ENCODE peak calls at places on chromosomes 11 and 22, in four cellular contexts. R, H, G and D are unnamed samples. For H3K9me3, the result is how much of the 10 kb centered on the place peaks cover.

GRCh38 chr11:64803163-64803845 is at the start of gene MAP4K2:
- DNase-seq in G (peak), H (peak), R (peak), D (peak)

GRCh38 chr11:7251836-7252682 is at the start of gene SYT9:
- DNase-seq in G (peak), H (peak), R (peak), D (peak)

GRCh38 chr11:110513521-110514450 is 84.0 kb downstream of the FDX1 start:
- DNase-seq in G (no peak), H (no peak), R (no peak), D (no peak)

GRCh38 chr11:134626032-134626431 is 214.0 kb upstream of the B3GAT1 start:
- DNase-seq in H (no peak), R (no peak), G (no peak), D (no peak)

GRCh38 chr11:43644626-43645299 is 35.8 kb upstream of the HSD17B12 start:
- DNase-seq in H (no peak), G (no peak), R (peak), D (no peak)

GRCh38 chr22:37021710-37022482 is 2.4 kb downstream of the MPST start:
- DNase-seq in H (no peak), G (peak), R (peak), D (no peak)

GRCh38 chr11:56234155-56234554 is at the start of gene OR5T2:
- DNase-seq in R (no peak), G (no peak), H (no peak), D (no peak)

GRCh38 chr11:89381094-89381493 is 110.1 kb downstream of the NOX4 start:
- DNase-seq in H (no peak), R (no peak), G (no peak), D (peak)

GRCh38 chr11:1218256-1218787 is 4.5 kb upstream of the MUC5B start:
- DNase-seq in R (no peak), G (peak), H (peak), D (peak)

GRCh38 chr22:19085233-19086043 is 36.8 kb downstream of the DGCR2 start:
- DNase-seq in G (no peak), H (peak), R (peak), D (no peak)

GRCh38 chr22:25410849-25411248 is 153.6 kb upstream of the GRK3 start:
- DNase-seq in R (no peak), G (no peak), H (no peak), D (no peak)

GRCh38 chr11:84817998-84818397 is 809.1 kb downstream of the DLG2 start:
- DNase-seq in R (no peak), G (no peak), H (no peak), D (no peak)

GRCh38 chr22:33770723-33771122 is 149.6 kb downstream of the LARGE1 start:
- DNase-seq in R (no peak), H (no peak), G (no peak), D (no peak)
- H3K9me3 ChIP-seq in R (under half), H (under half), G (under half), D (under half)

DNA sequence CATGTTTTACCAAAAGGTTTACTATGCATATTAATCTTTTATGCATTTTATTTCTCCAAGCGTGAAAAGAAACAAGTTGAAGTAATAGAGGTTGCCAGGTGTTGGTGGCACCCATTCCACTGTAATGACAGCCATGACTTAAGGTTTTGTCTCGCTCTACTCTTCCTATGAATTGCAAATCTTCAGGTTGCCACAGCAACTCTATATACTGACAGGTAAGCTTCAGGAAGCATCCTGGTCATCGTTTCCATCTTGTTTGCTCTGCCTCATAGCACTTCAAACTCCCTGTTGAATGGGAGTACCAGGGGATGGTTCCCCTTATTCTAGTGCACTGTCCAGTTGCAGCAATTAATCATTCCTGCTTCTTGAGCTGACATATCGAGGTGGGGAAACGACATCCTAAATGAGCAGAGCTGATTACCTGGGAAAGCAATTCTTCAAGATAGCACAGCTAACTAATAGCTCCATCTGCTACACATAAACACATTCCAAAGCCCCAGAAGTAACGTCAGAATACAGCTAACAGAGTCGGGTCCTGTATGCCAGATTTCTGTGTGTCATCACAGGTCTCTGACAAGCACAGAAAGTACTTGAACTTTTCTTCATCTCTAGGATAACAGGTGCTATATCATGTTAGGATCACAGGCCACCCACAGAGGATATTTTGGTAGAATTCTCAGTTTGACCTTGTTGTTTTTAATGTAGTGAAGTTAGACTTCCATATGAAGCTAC is 80.3 kb downstream of the CADM1 start:
- DNase-seq in G (no peak), R (no peak), H (no peak), D (no peak)
- TF ChIP-seq EP300 in G (no peak), R (no peak), H (no peak), D (no peak)

DNA sequence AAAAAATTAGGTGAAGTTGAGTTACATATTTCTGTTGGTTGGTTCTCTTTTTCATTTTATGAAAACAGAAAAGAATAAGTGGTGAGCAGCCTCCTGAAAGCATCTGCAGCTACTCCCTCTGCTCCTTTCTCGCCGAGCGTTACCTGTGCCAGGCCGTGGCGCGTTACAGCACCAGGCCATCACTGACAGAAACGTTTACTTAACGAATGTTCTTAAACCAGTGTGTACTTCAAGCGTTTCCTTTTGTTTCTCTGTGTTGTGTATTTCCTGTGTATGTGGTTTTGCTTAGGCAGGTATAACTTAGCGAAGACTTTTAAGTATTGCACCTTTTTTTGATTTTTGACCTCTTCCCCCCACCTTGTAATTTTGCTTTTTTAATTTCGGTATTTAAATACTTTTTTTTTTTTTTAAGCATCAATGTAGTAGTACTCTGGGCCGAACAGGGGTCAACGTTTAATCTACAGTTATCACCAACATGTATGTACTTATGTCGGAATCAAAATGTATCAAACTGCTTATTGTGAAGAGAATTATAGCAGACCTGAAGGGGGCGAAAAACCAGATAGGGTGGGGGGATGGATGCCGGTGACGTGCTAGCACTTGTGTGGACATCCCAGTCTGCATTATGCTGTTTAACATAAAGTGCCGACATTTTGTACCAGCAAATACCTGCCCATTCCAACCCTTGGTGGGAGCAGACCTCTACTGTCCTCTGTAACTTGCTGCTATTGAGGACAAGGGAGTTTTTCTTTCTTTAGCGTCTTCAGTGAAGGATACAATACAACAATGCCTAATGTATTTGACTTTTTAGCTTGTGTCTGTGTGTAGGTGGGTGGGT is 21.6 kb upstream of the ADSL start:
- DNase-seq in R (no peak), G (no peak), H (no peak), D (no peak)
- H3K27ac ChIP-seq in R (no peak), G (no peak), H (peak), D (no peak)

GRCh38 chr22:48926663-48927062 is 901.0 kb downstream of the BRD1 start:
- DNase-seq in R (no peak), H (peak), G (no peak), D (no peak)

GRCh38 chr22:48923165-48923875 is 904.4 kb downstream of the BRD1 start:
- DNase-seq in H (peak), G (no peak), R (no peak), D (peak)

GRCh38 chr22:48921411-48921903 is 906.2 kb downstream of the BRD1 start:
- DNase-seq in H (peak), R (no peak), G (no peak), D (no peak)

GRCh38 chr22:48925450-48925849 is 902.2 kb downstream of the BRD1 start:
- DNase-seq in G (no peak), R (no peak), H (peak), D (no peak)

DNA sequence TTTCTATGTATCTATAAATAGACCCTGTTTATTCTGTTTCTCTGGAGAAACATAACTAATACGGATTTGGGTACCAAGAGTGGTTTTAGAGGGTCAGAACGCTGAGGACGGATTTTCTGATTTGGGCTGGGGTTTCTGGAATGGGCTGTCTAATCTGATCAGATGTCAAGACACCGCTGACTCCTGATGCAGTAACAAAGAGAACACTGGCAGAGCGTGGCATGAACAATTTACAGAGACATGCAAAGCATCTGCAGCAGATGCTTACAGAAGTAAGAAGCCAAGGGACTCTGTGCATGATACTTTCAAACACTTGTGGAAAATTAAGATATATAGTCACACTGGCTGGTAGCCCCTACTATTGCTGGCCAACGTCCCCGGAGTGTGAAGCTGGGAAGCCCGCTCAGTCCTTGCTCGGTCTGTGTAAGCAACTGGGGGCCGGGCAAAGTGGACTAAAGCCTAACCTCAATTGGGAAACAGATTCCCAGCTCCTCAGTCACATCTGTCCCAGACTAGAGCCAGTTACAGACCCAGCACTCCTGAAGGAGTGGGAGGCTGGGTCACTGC is 903.7 kb downstream of the BRD1 start:
- DNase-seq in H (peak), G (no peak), R (no peak), D (peak)
- H3K9me3 ChIP-seq in H (under half), G (under half), R (under half), D (under half)

GRCh38 chr22:42090596-42091445 is at the start of gene NDUFA6:
- DNase-seq in G (peak), H (peak), R (peak), D (peak)
- TF ChIP-seq EP300 in G (no peak), H (no peak), R (no peak), D (no peak)

GRCh38 chr11:12886508-12886907 is 122.6 kb upstream of the RASSF10 start:
- DNase-seq in R (no peak), H (no peak), G (no peak), D (no peak)

GRCh38 chr11:12885717-12886226 is 123.3 kb upstream of the RASSF10 start:
- DNase-seq in H (no peak), R (no peak), G (no peak), D (no peak)

GRCh38 chr11:12880327-12880726 is 128.8 kb upstream of the RASSF10 start:
- DNase-seq in H (no peak), G (no peak), R (no peak), D (no peak)

GRCh38 chr11:12884751-12885318 is 124.3 kb upstream of the RASSF10 start:
- DNase-seq in G (no peak), R (no peak), H (peak), D (no peak)

DNA sequence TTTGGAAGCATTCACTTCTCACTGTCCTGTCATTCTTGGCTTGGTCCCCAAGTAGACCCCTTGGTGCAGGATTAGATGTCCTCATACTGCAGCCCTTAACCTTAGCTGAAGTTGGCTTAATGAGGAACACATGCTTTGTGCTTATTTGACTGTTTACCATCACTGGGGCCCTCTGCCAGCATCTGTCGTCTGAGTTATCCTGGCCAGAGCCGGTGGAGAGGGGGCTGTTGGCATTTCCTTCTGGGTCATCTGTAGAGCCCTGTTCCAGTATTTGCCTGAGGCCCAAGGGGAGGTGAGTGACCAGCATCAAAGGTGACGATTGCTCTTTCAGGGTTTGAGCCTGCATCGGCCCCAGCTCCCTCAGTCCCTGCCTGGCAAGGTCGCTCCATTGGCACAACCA is 126.4 kb upstream of the RASSF10 start:
- DNase-seq in H (no peak), R (no peak), G (no peak), D (no peak)
- H3K27ac ChIP-seq in H (peak), R (no peak), G (no peak), D (no peak)